ENCODE peak calls at places on chromosome 17, in ten cellular contexts. Z is stimulated activated CD4-positive, alpha-beta T cell treated with anti-CD3 and anti-CD28 coated beads, TNF-alpha, amount 100 ng/mL, for 1 hour; S is Kasumi-1; G is NCI-H1694 treated with DMSO at 0.1 percent for 48 hours; B is NCI-H1417; E is NCI-H2029 treated with DMSO at 0.1 percent for 48 hours; O is gastrocnemius medialis; K is ELF-1; W is endothelial cell; M is NCI-H1092. Q is an unnamed sample.

GRCh38 chr17:64377769-64378282 is 12.8 kb downstream of the PECAM1 start:
- DNase-seq in O (no peak), B (no peak), E (no peak), S (no peak), Z (no peak), M (no peak), W (no peak), G (peak), K (no peak), Q (no peak)

GRCh38 chr17:20781260-20781659 is 201.7 kb downstream of the CDRT15L2 start:
- DNase-seq in E (no peak), B (no peak), O (no peak), G (no peak), K (no peak), M (no peak), W (no peak), Z (no peak), S (no peak), Q (no peak)

GRCh38 chr17:67639555-67639954 is 78.2 kb upstream of the NOL11 start:
- DNase-seq in M (peak), O (no peak), K (no peak), Z (no peak), E (peak), W (no peak), G (no peak), B (peak), S (no peak), Q (no peak)

GRCh38 chr17:80256034-80256350 is 4.7 kb upstream of the RNF213 start:
- DNase-seq in M (no peak), O (no peak), W (no peak), B (no peak), G (no peak), Z (no peak), S (no peak), E (no peak), K (no peak), Q (no peak)

GRCh38 chr17:48732688-48733629 is 4.4 kb upstream of the HOXB13 start:
- DNase-seq in S (no peak), M (no peak), W (no peak), E (no peak), G (no peak), B (peak), K (peak), Z (no peak), O (no peak), Q (no peak)

GRCh38 chr17:76104140-76104895 is 731 bp upstream of the EXOC7 start:
- DNase-seq in W (no peak), E (no peak), Z (no peak), M (no peak), S (peak), K (no peak), G (no peak), B (no peak), O (no peak), Q (no peak)

GRCh38 chr17:73710095-73710592 is 65.9 kb upstream of the SDK2 start:
- DNase-seq in B (peak), E (no peak), O (no peak), W (peak), Z (peak), S (peak), K (peak), M (peak), G (peak), Q (peak)

GRCh38 chr17:69358688-69359596 is 32.0 kb upstream of the ABCA5 start:
- DNase-seq in B (peak), W (peak), Z (no peak), O (no peak), S (no peak), E (no peak), M (peak), G (peak), K (peak), Q (no peak)

GRCh38 chr17:17064322-17064721 is 22.1 kb downstream of the MPRIP start:
- DNase-seq in E (no peak), B (no peak), Z (no peak), W (no peak), O (no peak), S (no peak), G (no peak), K (no peak), M (no peak), Q (no peak)

GRCh38 chr17:48576479-48577309 is 1.5 kb downstream of the HOXB4 start:
- DNase-seq in G (no peak), K (peak), O (no peak), B (no peak), E (no peak), W (no peak), M (no peak), Z (no peak), S (no peak), Q (no peak)

GRCh38 chr17:45656527-45657181 is 127.5 kb upstream of the CRHR1 start:
- DNase-seq in B (no peak), Z (no peak), S (no peak), G (no peak), M (no peak), O (no peak), W (no peak), E (no peak), K (no peak), Q (no peak)

Q was measured in immature natural killer cell.